ENCODE peak calls at places on chromosomes 12 and 14, in four cellular contexts. V, G, L and A are unnamed samples.

GRCh38 chr12:459430-460258 is at the start of gene B4GALNT3:
- DNase-seq in L (peak; percentile 20), G (no peak), V (peak; percentile 62), A (peak; percentile 80)

GRCh38 chr14:64209428-64210165 is 84.6 kb downstream of the ESR2 start:
- DNase-seq in V (no peak), L (no peak), G (no peak), A (no peak)

GRCh38 chr12:124939428-124940142 is 25.1 kb upstream of the UBC start:
- DNase-seq in V (peak; percentile 97), G (peak; percentile 74), L (peak; percentile 83), A (peak; percentile 96)

GRCh38 chr12:18400186-18400585 is 138.9 kb downstream of the PIK3C2G start:
- DNase-seq in V (peak; percentile 7), L (no peak), G (peak; percentile 28), A (no peak)

GRCh38 chr12:29741342-29742241 is 42.1 kb downstream of the TMTC1 start:
- DNase-seq in L (no peak), G (peak; percentile 88), V (peak; percentile 70), A (no peak)

GRCh38 chr12:117914686-117915085 is 54.1 kb downstream of the KSR2 start:
- DNase-seq in L (no peak), V (no peak), G (no peak), A (no peak)

GRCh38 chr12:4116251-4117111 is 157.1 kb upstream of the CCND2 start:
- DNase-seq in L (no peak), G (peak; percentile 61), V (peak; percentile 77), A (no peak)

GRCh38 chr14:78448483-78449094 is 278.4 kb downstream of the NRXN3 start:
- DNase-seq in G (no peak), V (peak; percentile 50), L (no peak), A (peak; percentile 58)

GRCh38 chr12:121990692-121991603 is 30.7 kb upstream of the BCL7A start:
- DNase-seq in L (no peak), G (no peak), V (no peak), A (no peak)

GRCh38 chr12:12081836-12082497 is 11.2 kb downstream of the BCL2L14 start:
- DNase-seq in V (peak; percentile 70), G (no peak), L (no peak), A (peak; percentile 57)

GRCh38 chr14:49506650-49507049 is 79.5 kb downstream of the RPS29 start:
- DNase-seq in V (no peak), G (no peak), L (no peak), A (no peak)

GRCh38 chr14:96362071-96362964 is 823 bp downstream of the ATG2B start:
- DNase-seq in G (no peak), V (peak; percentile 68), L (peak; percentile 25), A (no peak)

GRCh38 chr12:49825360-49825970 is 2.7 kb downstream of the NCKAP5L start:
- DNase-seq in G (no peak), V (peak; percentile 58), L (no peak), A (peak; percentile 20)

GRCh38 chr12:2823483-2823882 is 11.0 kb downstream of the ITFG2 start:
- DNase-seq in V (no peak), G (no peak), L (no peak), A (no peak)

GRCh38 chr14:103115845-103116572 is 7.3 kb upstream of the TNFAIP2 start:
- DNase-seq in G (no peak), L (no peak), V (no peak), A (no peak)

GRCh38 chr14:44854114-44854513 is 107.6 kb downstream of the KLHL28 start:
- DNase-seq in G (no peak), V (no peak), L (no peak), A (no peak)

GRCh38 chr12:52395761-52396434 is 10.2 kb downstream of the KRT82 start:
- DNase-seq in L (no peak), V (peak; percentile 58), G (no peak), A (peak; percentile 57)

GRCh38 chr12:131365821-131366260 is 345.0 kb upstream of the SFSWAP start:
- DNase-seq in L (no peak), V (no peak), G (no peak), A (no peak)

GRCh38 chr14:74299061-74299545 is 3.6 kb downstream of the ABCD4 start:
- DNase-seq in V (no peak), L (no peak), G (no peak), A (no peak)

GRCh38 chr12:89230376-89231101 is 121.8 kb downstream of the DUSP6 start:
- DNase-seq in G (no peak), V (no peak), L (no peak), A (no peak)

GRCh38 chr12:101570022-101570421 is 24.7 kb upstream of the MYBPC1 start:
- DNase-seq in G (peak; percentile 63), L (no peak), V (peak; percentile 68), A (no peak)

GRCh38 chr14:73467800-73468199 is 9.5 kb upstream of the NUMB start:
- DNase-seq in G (no peak), L (no peak), V (no peak), A (peak; percentile 12)

GRCh38 chr12:102917026-102917787 is at the start of gene PAH:
- DNase-seq in L (peak; percentile 1), V (no peak), G (no peak), A (peak; percentile 17)

GRCh38 chr14:102217399-102217798 is 77.7 kb downstream of the WDR20 start:
- DNase-seq in G (no peak), L (no peak), V (no peak), A (no peak)

GRCh38 chr14:91410781-91411536 is 6.7 kb downstream of the CCDC88C start:
- DNase-seq in V (no peak), L (no peak), G (no peak), A (no peak)